ENCODE peak calls at places on chromosomes 12 and 14, in five cellular contexts. M, P, E, I and Q are unnamed samples.
A peak's percentile ranks its signal among the peaks of the same experiment; 100 is the strongest.

GRCh38 chr12:54385251-54385914 is 850 bp upstream of the ZNF385A start:
- DNase-seq in M (no peak), P (no peak), E (no peak), I (no peak), Q (no peak)

GRCh38 chr14:91374287-91374880 is 43.2 kb downstream of the CCDC88C start:
- DNase-seq in M (no peak), P (no peak), E (no peak), I (no peak), Q (no peak)

GRCh38 chr12:114397978-114398881 is 7.7 kb downstream of the TBX5 start:
- DNase-seq in M (no peak), P (no peak), E (no peak), I (no peak), Q (no peak)

GRCh38 chr14:64983439-64984310 is 3.0 kb upstream of the FNTB start:
- DNase-seq in M (peak; percentile 77), P (peak; percentile 42), E (no peak), I (no peak), Q (no peak)

GRCh38 chr12:24072302-24072701 is 122.8 kb upstream of the SOX5 start:
- DNase-seq in M (no peak), P (no peak), E (no peak), I (no peak), Q (no peak)

GRCh38 chr14:103880986-103881926 is 33.9 kb upstream of the PPP1R13B start:
- DNase-seq in M (no peak), P (peak; percentile 83), E (no peak), I (no peak), Q (no peak)

GRCh38 chr14:103022669-103023044 is 34.7 kb downstream of the CDC42BPB start:
- DNase-seq in M (no peak), P (no peak), E (no peak), I (no peak), Q (no peak)

GRCh38 chr12:90940872-90941499 is 14.0 kb downstream of the CCER1 start:
- DNase-seq in M (peak; percentile 83), P (no peak), E (peak; percentile 52), I (no peak), Q (no peak)

GRCh38 chr12:107649615-107650014 is 36.0 kb upstream of the PWP1 start:
- DNase-seq in M (no peak), P (no peak), E (no peak), I (no peak), Q (no peak)

GRCh38 chr12:123078114-123078465 is 72.8 kb downstream of the PITPNM2 start:
- DNase-seq in M (no peak), P (no peak), E (no peak), I (no peak), Q (no peak)

GRCh38 chr14:71346685-71347084 is 439.4 kb downstream of the PCNX1 start:
- DNase-seq in M (no peak), P (no peak), E (no peak), I (no peak), Q (no peak)

GRCh38 chr12:102964872-102965271 is 7.4 kb downstream of the ASCL1 start:
- DNase-seq in M (no peak), P (peak; percentile 52), E (no peak), I (no peak), Q (no peak)
- H3K4me3 ChIP-seq in M (peak overlapping the region; percentile 4), P (no peak overlapping the region), E (no peak overlapping the region), I (no peak overlapping the region), Q (peak overlapping the region; percentile 23)

GRCh38 chr12:461425-461824 is 1.7 kb downstream of the B4GALNT3 start:
- DNase-seq in M (no peak), P (no peak), E (no peak), I (no peak), Q (no peak)

GRCh38 chr12:460301-461230 is 827 bp downstream of the B4GALNT3 start:
- DNase-seq in M (peak; percentile 10), P (no peak), E (no peak), I (no peak), Q (no peak)

GRCh38 chr12:466039-466438 is 6.3 kb downstream of the B4GALNT3 start:
- DNase-seq in M (no peak), P (peak; percentile 81), E (no peak), I (no peak), Q (no peak)

GRCh38 chr12:464484-465267 is 4.9 kb downstream of the B4GALNT3 start:
- DNase-seq in M (no peak), P (peak; percentile 71), E (peak; percentile 10), I (no peak), Q (no peak)

GRCh38 chr12:462936-463705 is 3.4 kb downstream of the B4GALNT3 start:
- DNase-seq in M (no peak), P (peak; percentile 81), E (peak; percentile 26), I (no peak), Q (no peak)
- H3K4me3 ChIP-seq in M (no peak overlapping the region), P (no peak overlapping the region), E (no peak overlapping the region), I (no peak overlapping the region), Q (no peak overlapping the region)

DNA sequence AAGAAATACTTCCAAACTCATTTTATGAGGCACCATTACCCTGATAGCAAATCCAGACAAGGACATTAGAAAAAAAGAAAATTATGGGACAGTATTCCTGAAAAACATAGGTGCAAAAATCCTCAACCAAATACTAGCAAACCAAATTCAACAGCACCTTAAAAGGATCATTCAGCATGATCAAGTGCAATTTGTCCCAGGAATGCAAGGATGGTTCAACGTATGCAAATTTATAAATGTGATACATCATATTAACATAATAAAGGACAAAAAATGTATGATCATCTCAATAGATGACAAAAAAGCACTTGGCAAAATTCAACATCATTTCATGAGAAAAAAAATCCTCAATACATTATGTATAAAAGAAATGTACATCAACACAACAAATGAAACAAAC is 162.9 kb downstream of the DUSP6 start:
- DNase-seq in M (no peak), P (no peak), E (no peak), I (no peak), Q (no peak)
- H3K4me3 ChIP-seq in M (no peak overlapping the region), P (no peak overlapping the region), E (no peak overlapping the region), I (no peak overlapping the region), Q (no peak overlapping the region)

GRCh38 chr12:109074866-109075265 is 18.4 kb downstream of the ALKBH2 start:
- DNase-seq in M (no peak), P (no peak), E (no peak), I (no peak), Q (no peak)

GRCh38 chr12:109065853-109066193 is 13.4 kb downstream of the USP30 start:
- DNase-seq in M (no peak), P (no peak), E (no peak), I (no peak), Q (no peak)

GRCh38 chr12:109064143-109064542 is 11.8 kb downstream of the USP30 start:
- DNase-seq in M (no peak), P (no peak), E (no peak), I (no peak), Q (no peak)

GRCh38 chr12:109065154-109065852 is 12.9 kb downstream of the USP30 start:
- DNase-seq in M (no peak), P (no peak), E (no peak), I (no peak), Q (no peak)

GRCh38 chr12:109069307-109070231 is 17.2 kb downstream of the USP30 start:
- DNase-seq in M (no peak), P (no peak), E (no peak), I (no peak), Q (no peak)
- H3K4me3 ChIP-seq in M (no peak overlapping the region), P (no peak overlapping the region), E (no peak overlapping the region), I (no peak overlapping the region), Q (no peak overlapping the region)

GRCh38 chr14:101634453-101635237 is 73.3 kb downstream of the DIO3 start:
- DNase-seq in M (no peak), P (no peak), E (no peak), I (no peak), Q (no peak)
- H3K4me3 ChIP-seq in M (no peak overlapping the region), P (no peak overlapping the region), E (no peak overlapping the region), I (no peak overlapping the region), Q (no peak overlapping the region)

GRCh38 chr12:64781374-64782029 is 22.3 kb upstream of the GNS start:
- DNase-seq in M (no peak), P (peak; percentile 34), E (no peak), I (no peak), Q (no peak)
- H3K4me3 ChIP-seq in M (peak overlapping the region; percentile 34), P (peak overlapping the region; percentile 61), E (peak overlapping the region; percentile 46), I (no peak overlapping the region), Q (peak overlapping the region; percentile 52)

GRCh38 chr12:27277846-27278260 is 33.8 kb downstream of the STK38L start:
- DNase-seq in M (peak; percentile 92), P (no peak), E (peak; percentile 96), I (peak; percentile 76), Q (no peak)
- H3K4me3 ChIP-seq in M (no peak overlapping the region), P (no peak overlapping the region), E (no peak overlapping the region), I (no peak overlapping the region), Q (no peak overlapping the region)

DNA sequence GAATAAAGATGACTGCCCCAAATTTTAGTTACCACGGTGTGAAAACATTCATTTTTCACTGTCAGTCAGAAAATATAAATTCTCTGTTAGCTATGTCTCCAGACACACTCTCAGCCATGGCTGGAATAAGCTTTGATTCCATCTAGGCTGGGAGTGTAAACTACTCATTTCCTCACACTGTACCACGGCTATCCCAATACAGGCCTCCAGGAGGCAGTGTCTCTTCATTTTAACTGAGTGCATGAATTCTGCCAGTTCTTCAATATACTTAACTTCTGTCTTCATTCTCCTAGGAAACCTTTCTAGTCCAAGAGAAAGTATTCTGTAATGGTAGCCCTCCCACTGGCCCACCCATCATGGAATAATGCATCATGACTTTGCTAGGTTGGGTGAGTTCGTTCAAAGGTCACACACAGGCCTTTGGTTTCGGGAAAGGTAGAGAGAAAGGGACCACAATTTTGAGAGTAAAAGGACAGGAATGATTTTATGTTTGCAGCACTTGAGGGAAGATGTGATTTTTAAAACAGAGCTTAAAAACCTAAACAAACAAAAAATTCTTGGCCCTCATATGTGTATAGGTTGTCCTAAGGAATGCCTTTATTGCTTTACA is 381.1 kb downstream of the SEC23A start:
- DNase-seq in M (peak; percentile 72), P (peak; percentile 65), E (peak; percentile 4), I (no peak), Q (no peak)
- H3K4me3 ChIP-seq in M (no peak overlapping the region), P (no peak overlapping the region), E (no peak overlapping the region), I (no peak overlapping the region), Q (no peak overlapping the region)